ENCODE peak calls at places on chromosome 22, in four cellular contexts. One of them, this sample, is unnamed.

GRCh38 chr22:32448980-32449379 is 15.3 kb downstream of the BPIFC start:
- DNase-seq in nephron progenitor cell: no peak
- DNase-seq in mammary epithelial cell: peak; percentile 48
- DNase-seq in cardiac muscle cell: no peak
- DNase-seq in this sample: no peak

GRCh38 chr22:48885919-48886305 is 941.8 kb downstream of the BRD1 start:
- DNase-seq in mammary epithelial cell: no peak
- DNase-seq in nephron progenitor cell: no peak
- DNase-seq in cardiac muscle cell: no peak
- DNase-seq in this sample: no peak

GRCh38 chr22:35470903-35471321 is 69.7 kb upstream of the RASD2 start:
- DNase-seq in cardiac muscle cell: no peak
- DNase-seq in mammary epithelial cell: no peak
- DNase-seq in nephron progenitor cell: no peak
- DNase-seq in this sample: peak; percentile 47

GRCh38 chr22:44211946-44212930 is 31.5 kb downstream of the PARVG start:
- DNase-seq in nephron progenitor cell: no peak
- DNase-seq in mammary epithelial cell: no peak
- DNase-seq in cardiac muscle cell: peak; percentile 51
- DNase-seq in this sample: peak; percentile 6

GRCh38 chr22:50293441-50294318 is 13.8 kb downstream of the PLXNB2 start:
- DNase-seq in nephron progenitor cell: peak; percentile 85
- DNase-seq in cardiac muscle cell: peak; percentile 87
- DNase-seq in mammary epithelial cell: peak; percentile 58
- DNase-seq in this sample: peak; percentile 70

GRCh38 chr22:50527921-50528681 is 1.7 kb downstream of the TYMP start:
- DNase-seq in mammary epithelial cell: no peak
- DNase-seq in nephron progenitor cell: no peak
- DNase-seq in cardiac muscle cell: no peak
- DNase-seq in this sample: no peak

GRCh38 chr22:36839356-36840073 is 21.3 kb upstream of the NCF4 start:
- DNase-seq in cardiac muscle cell: no peak
- DNase-seq in nephron progenitor cell: no peak
- DNase-seq in mammary epithelial cell: peak; percentile 46
- DNase-seq in this sample: no peak

GRCh38 chr22:26903030-26903856 is 245.9 kb downstream of the MIAT start:
- DNase-seq in cardiac muscle cell: peak; percentile 73
- DNase-seq in nephron progenitor cell: peak; percentile 62
- DNase-seq in mammary epithelial cell: no peak
- DNase-seq in this sample: no peak

GRCh38 chr22:27996981-27997380 is 77.9 kb upstream of the PITPNB start:
- DNase-seq in mammary epithelial cell: no peak
- DNase-seq in cardiac muscle cell: no peak
- DNase-seq in nephron progenitor cell: no peak
- DNase-seq in this sample: no peak

GRCh38 chr22:24191893-24192292 is 10.6 kb downstream of the SUSD2 start:
- DNase-seq in mammary epithelial cell: no peak
- DNase-seq in cardiac muscle cell: no peak
- DNase-seq in nephron progenitor cell: no peak
- DNase-seq in this sample: no peak

GRCh38 chr22:31647921-31648320 is 14.1 kb downstream of the PISD start:
- DNase-seq in mammary epithelial cell: no peak
- DNase-seq in nephron progenitor cell: no peak
- DNase-seq in cardiac muscle cell: no peak
- DNase-seq in this sample: no peak

GRCh38 chr22:37735054-37735453 is 38.2 kb downstream of the TRIOBP start:
- DNase-seq in cardiac muscle cell: peak; percentile 75
- DNase-seq in nephron progenitor cell: peak; percentile 72
- DNase-seq in mammary epithelial cell: no peak
- DNase-seq in this sample: no peak

GRCh38 chr22:35544189-35544588 is 3.6 kb downstream of the RASD2 start:
- DNase-seq in cardiac muscle cell: no peak
- DNase-seq in nephron progenitor cell: no peak
- DNase-seq in mammary epithelial cell: no peak
- DNase-seq in this sample: no peak

GRCh38 chr22:36244522-36245391 is 5.4 kb upstream of the APOL2 start:
- DNase-seq in cardiac muscle cell: no peak
- DNase-seq in nephron progenitor cell: no peak
- DNase-seq in mammary epithelial cell: no peak
- DNase-seq in this sample: peak; percentile 44

GRCh38 chr22:45832959-45833580 is 143.9 kb downstream of the WNT7B start:
- DNase-seq in cardiac muscle cell: no peak
- DNase-seq in mammary epithelial cell: peak; percentile 57
- DNase-seq in nephron progenitor cell: no peak
- DNase-seq in this sample: no peak

GRCh38 chr22:45833613-45834012 is 143.3 kb downstream of the WNT7B start:
- DNase-seq in nephron progenitor cell: no peak
- DNase-seq in cardiac muscle cell: no peak
- DNase-seq in mammary epithelial cell: no peak
- DNase-seq in this sample: no peak

GRCh38 chr22:45830531-45831245 is 146.3 kb downstream of the WNT7B start:
- DNase-seq in mammary epithelial cell: peak; percentile 54
- DNase-seq in nephron progenitor cell: no peak
- DNase-seq in cardiac muscle cell: peak; percentile 24
- DNase-seq in this sample: peak; percentile 71

GRCh38 chr22:45832180-45832579 is 144.8 kb downstream of the WNT7B start:
- DNase-seq in nephron progenitor cell: no peak
- DNase-seq in cardiac muscle cell: no peak
- DNase-seq in mammary epithelial cell: no peak
- DNase-seq in this sample: no peak

DNA sequence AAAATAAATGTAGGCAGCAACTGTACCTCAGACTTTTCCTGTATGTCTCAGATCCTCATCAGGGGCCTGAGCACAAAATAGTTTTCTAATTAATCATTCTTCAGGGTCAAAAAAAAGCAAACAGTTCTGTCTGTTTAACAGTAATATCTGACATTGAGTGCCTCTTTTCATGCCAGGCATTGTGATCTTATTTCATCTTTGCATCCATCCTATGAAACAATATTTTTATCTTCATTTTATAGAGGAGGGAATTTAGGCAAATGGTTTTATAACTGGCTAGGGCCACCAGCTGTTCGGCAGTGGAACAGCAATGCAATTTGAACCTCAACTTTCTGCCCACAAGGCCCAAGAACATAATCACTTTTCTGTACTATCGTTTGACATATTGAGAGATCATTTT is 145.6 kb downstream of the WNT7B start:
- DNase-seq in cardiac muscle cell: no peak
- DNase-seq in nephron progenitor cell: no peak
- DNase-seq in mammary epithelial cell: no peak
- DNase-seq in this sample: peak; percentile 66
- TF ChIP-seq CTCF in cardiac muscle cell: peak; percentile 60
- TF ChIP-seq CTCF in nephron progenitor cell: no peak
- TF ChIP-seq CTCF in mammary epithelial cell: peak; percentile 46
- TF ChIP-seq CTCF in this sample: peak; percentile 85

GRCh38 chr22:22059476-22060002 is 77.0 kb upstream of the TOP3B start:
- DNase-seq in cardiac muscle cell: no peak
- DNase-seq in nephron progenitor cell: no peak
- DNase-seq in mammary epithelial cell: no peak
- DNase-seq in this sample: no peak

GRCh38 chr22:22058649-22059475 is 76.3 kb upstream of the TOP3B start:
- DNase-seq in mammary epithelial cell: no peak
- DNase-seq in nephron progenitor cell: no peak
- DNase-seq in cardiac muscle cell: no peak
- DNase-seq in this sample: no peak

GRCh38 chr22:22062306-22062793 is 79.8 kb upstream of the TOP3B start:
- DNase-seq in cardiac muscle cell: no peak
- DNase-seq in nephron progenitor cell: no peak
- DNase-seq in mammary epithelial cell: no peak
- DNase-seq in this sample: no peak

GRCh38 chr22:22061085-22062077 is 78.8 kb upstream of the TOP3B start:
- DNase-seq in mammary epithelial cell: peak; percentile 54
- DNase-seq in cardiac muscle cell: no peak
- DNase-seq in nephron progenitor cell: no peak
- DNase-seq in this sample: peak; percentile 89

GRCh38 chr22:22060200-22061084 is 77.9 kb upstream of the TOP3B start:
- DNase-seq in cardiac muscle cell: peak; percentile 73
- DNase-seq in mammary epithelial cell: peak; percentile 39
- DNase-seq in nephron progenitor cell: peak; percentile 86
- DNase-seq in this sample: peak; percentile 53
- TF ChIP-seq CTCF in cardiac muscle cell: peak; percentile 78
- TF ChIP-seq CTCF in mammary epithelial cell: peak; percentile 99
- TF ChIP-seq CTCF in nephron progenitor cell: peak; percentile 77
- TF ChIP-seq CTCF in this sample: peak; percentile 87

GRCh38 chr22:19058713-19059451 is 63.3 kb downstream of the DGCR2 start:
- DNase-seq in mammary epithelial cell: no peak
- DNase-seq in nephron progenitor cell: no peak
- DNase-seq in cardiac muscle cell: no peak
- DNase-seq in this sample: no peak
- TF ChIP-seq CTCF in mammary epithelial cell: peak; percentile 16
- TF ChIP-seq CTCF in nephron progenitor cell: no peak
- TF ChIP-seq CTCF in cardiac muscle cell: no peak
- TF ChIP-seq CTCF in this sample: no peak

GRCh38 chr22:41248314-41248713 is 7.6 kb upstream of the CHADL start:
- DNase-seq in mammary epithelial cell: no peak
- DNase-seq in cardiac muscle cell: no peak
- DNase-seq in nephron progenitor cell: no peak
- DNase-seq in this sample: no peak

GRCh38 chr22:41243361-41243760 is 2.6 kb upstream of the CHADL start:
- DNase-seq in nephron progenitor cell: no peak
- DNase-seq in mammary epithelial cell: peak; percentile 63
- DNase-seq in cardiac muscle cell: no peak
- DNase-seq in this sample: no peak

GRCh38 chr22:41247703-41248102 is 7.0 kb upstream of the CHADL start:
- DNase-seq in cardiac muscle cell: no peak
- DNase-seq in mammary epithelial cell: no peak
- DNase-seq in nephron progenitor cell: no peak
- DNase-seq in this sample: no peak

GRCh38 chr22:41248758-41249157 is 8.0 kb upstream of the CHADL start:
- DNase-seq in cardiac muscle cell: no peak
- DNase-seq in mammary epithelial cell: no peak
- DNase-seq in nephron progenitor cell: no peak
- DNase-seq in this sample: no peak

DNA sequence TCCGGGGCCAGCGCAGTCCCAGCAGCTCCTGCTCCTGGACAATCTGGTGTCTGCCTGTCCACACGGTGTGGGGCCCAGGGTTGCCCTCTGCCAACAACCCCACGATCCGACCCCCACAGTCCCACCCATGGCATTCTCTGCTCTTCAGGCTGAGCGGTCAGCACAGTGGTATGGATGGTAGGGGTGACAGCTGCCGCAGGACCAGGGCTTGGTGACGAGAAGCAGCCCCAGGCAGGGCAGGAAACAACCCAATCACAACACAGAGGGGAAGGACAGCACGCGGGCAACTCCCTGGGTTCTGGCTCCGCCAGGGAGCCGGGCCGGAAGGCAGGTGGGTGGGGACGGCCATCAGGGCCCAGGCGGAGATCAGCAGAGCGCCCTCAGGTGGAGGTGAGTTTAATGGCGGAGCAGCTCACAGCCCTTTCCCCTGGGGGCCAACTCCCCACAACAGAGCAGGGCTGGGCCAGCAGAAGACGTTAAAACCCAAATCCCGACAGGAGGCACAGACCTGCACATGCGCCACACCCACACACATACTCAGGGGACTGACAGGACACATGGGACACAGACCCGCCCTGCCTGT is 5.3 kb upstream of the CHADL start:
- DNase-seq in nephron progenitor cell: no peak
- DNase-seq in cardiac muscle cell: no peak
- DNase-seq in mammary epithelial cell: no peak
- DNase-seq in this sample: no peak
- TF ChIP-seq CTCF in nephron progenitor cell: no peak
- TF ChIP-seq CTCF in cardiac muscle cell: no peak
- TF ChIP-seq CTCF in mammary epithelial cell: peak; percentile 11
- TF ChIP-seq CTCF in this sample: peak; percentile 12

GRCh38 chr22:17629646-17630045 is 1.1 kb upstream of the ATP6V1E1 start:
- DNase-seq in mammary epithelial cell: no peak
- DNase-seq in cardiac muscle cell: no peak
- DNase-seq in nephron progenitor cell: no peak
- DNase-seq in this sample: no peak

GRCh38 chr22:17629167-17629489 is 579 bp upstream of the ATP6V1E1 start:
- DNase-seq in cardiac muscle cell: no peak
- DNase-seq in nephron progenitor cell: no peak
- DNase-seq in mammary epithelial cell: no peak
- DNase-seq in this sample: no peak

GRCh38 chr22:17628304-17629166 is at the start of gene ATP6V1E1:
- DNase-seq in cardiac muscle cell: peak; percentile 97
- DNase-seq in mammary epithelial cell: peak; percentile 96
- DNase-seq in nephron progenitor cell: peak; percentile 92
- DNase-seq in this sample: peak; percentile 99

GRCh38 chr22:17631076-17631565 is 2.6 kb upstream of the ATP6V1E1 start:
- DNase-seq in nephron progenitor cell: no peak
- DNase-seq in mammary epithelial cell: no peak
- DNase-seq in cardiac muscle cell: no peak
- DNase-seq in this sample: no peak

GRCh38 chr22:17627961-17628303 is 617 bp downstream of the ATP6V1E1 start:
- DNase-seq in cardiac muscle cell: no peak
- DNase-seq in mammary epithelial cell: no peak
- DNase-seq in nephron progenitor cell: no peak
- DNase-seq in this sample: no peak
- TF ChIP-seq CTCF in cardiac muscle cell: no peak
- TF ChIP-seq CTCF in mammary epithelial cell: no peak
- TF ChIP-seq CTCF in nephron progenitor cell: no peak
- TF ChIP-seq CTCF in this sample: no peak

DNA sequence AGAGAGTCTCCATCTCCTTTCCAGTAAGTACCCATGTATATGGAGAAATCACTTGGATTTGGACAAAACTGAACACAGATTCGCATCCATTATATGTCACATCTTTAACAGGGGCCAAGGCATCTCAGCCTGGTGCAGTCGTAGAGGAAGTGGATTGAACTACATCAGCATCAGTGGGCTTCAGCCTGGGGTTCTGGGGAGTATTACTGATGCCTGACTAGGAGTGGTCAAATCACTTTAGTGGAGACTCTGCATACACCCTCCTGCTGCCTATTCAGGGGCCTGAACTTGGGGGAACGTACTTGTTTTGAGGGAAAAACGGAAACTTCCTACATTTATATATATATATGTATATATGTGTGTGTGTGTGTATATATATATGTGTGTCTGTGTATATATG is 72.8 kb downstream of the GAB4 start:
- DNase-seq in cardiac muscle cell: no peak
- DNase-seq in nephron progenitor cell: no peak
- DNase-seq in mammary epithelial cell: no peak
- DNase-seq in this sample: no peak
- TF ChIP-seq CTCF in cardiac muscle cell: no peak
- TF ChIP-seq CTCF in nephron progenitor cell: no peak
- TF ChIP-seq CTCF in mammary epithelial cell: no peak
- TF ChIP-seq CTCF in this sample: no peak

DNA sequence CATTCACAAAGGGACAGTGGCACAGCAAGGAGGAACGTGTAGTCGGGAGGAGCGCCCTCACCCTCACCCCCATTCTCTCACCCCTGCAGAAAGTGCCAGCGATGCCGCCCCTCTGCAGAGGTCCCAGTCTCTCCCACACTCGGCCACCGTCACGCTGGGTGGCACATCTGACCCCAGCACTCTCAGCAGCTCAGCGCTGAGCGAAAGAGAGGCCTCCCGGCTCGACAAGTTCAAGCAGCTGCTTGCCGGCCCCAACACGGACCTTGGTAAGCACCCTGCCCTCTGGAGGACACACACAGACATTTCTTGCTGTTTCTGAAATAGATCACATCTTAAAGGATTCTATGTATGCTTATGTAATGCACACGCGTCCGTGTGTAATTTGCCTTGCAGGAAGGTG is 34.9 kb downstream of the TBC1D22A start:
- DNase-seq in mammary epithelial cell: peak; percentile 39
- DNase-seq in nephron progenitor cell: no peak
- DNase-seq in cardiac muscle cell: peak; percentile 41
- DNase-seq in this sample: peak; percentile 86
- TF ChIP-seq CTCF in mammary epithelial cell: peak; percentile 61
- TF ChIP-seq CTCF in nephron progenitor cell: peak; percentile 30
- TF ChIP-seq CTCF in cardiac muscle cell: peak; percentile 32
- TF ChIP-seq CTCF in this sample: peak; percentile 71

GRCh38 chr22:46052801-46053562 is 76.0 kb upstream of the WNT7B start:
- DNase-seq in mammary epithelial cell: peak; percentile 53
- DNase-seq in nephron progenitor cell: no peak
- DNase-seq in cardiac muscle cell: no peak
- DNase-seq in this sample: peak; percentile 55
- TF ChIP-seq CTCF in mammary epithelial cell: no peak
- TF ChIP-seq CTCF in nephron progenitor cell: no peak
- TF ChIP-seq CTCF in cardiac muscle cell: no peak
- TF ChIP-seq CTCF in this sample: no peak

This sample was measured in choroid plexus epithelial cell.